ENCODE peak calls at places on chromosomes 5 and 9, in ten cellular contexts. R, O, Y, L, C, N, A, X, Q and B are unnamed samples. For H3K4me1, the result is how much of the 10 kb centered on the place peaks cover.

GRCh38 chr5:151405334-151405872 is 42.0 kb upstream of the SLC36A1 start:
- DNase-seq in R (no peak), O (no peak), Y (no peak), L (no peak), C (no peak), N (no peak), A (no peak), X (no peak), Q (no peak), B (no peak)

GRCh38 chr9:70587143-70587710 is 172.8 kb upstream of the KLF9 start:
- DNase-seq in R (no peak), O (peak), Y (peak), L (no peak), C (no peak), N (no peak), A (no peak), X (no peak), Q (no peak), B (no peak)

GRCh38 chr5:154211611-154212390 is 21.3 kb downstream of the GALNT10 start:
- DNase-seq in R (no peak), O (no peak), Y (no peak), L (no peak), C (no peak), N (peak), A (no peak), X (no peak), Q (no peak), B (no peak)

GRCh38 chr5:112418412-112419049 is 546 bp downstream of the EPB41L4A start:
- DNase-seq in R (peak), O (peak), Y (no peak), L (no peak), C (no peak), N (no peak), A (peak), X (no peak), Q (peak), B (peak)

GRCh38 chr9:77897292-77897691 is 134.3 kb downstream of the GNAQ start:
- DNase-seq in R (no peak), O (no peak), Y (no peak), L (peak), C (no peak), N (peak), A (no peak), X (no peak), Q (peak), B (no peak)

GRCh38 chr5:139660105-139660915 is 12.2 kb downstream of the CXXC5 start:
- DNase-seq in R (peak), O (no peak), Y (peak), L (peak), C (no peak), N (no peak), A (peak), X (peak), Q (no peak), B (peak)

GRCh38 chr9:92468206-92468605 is 14.1 kb downstream of the ASPN start:
- DNase-seq in R (peak), O (no peak), Y (no peak), L (no peak), C (no peak), N (no peak), A (no peak), X (no peak), Q (no peak), B (no peak)

GRCh38 chr5:83368835-83369234 is 102.7 kb upstream of the VCAN start:
- DNase-seq in R (no peak), O (no peak), Y (no peak), L (no peak), C (no peak), N (no peak), A (no peak), X (no peak), Q (no peak), B (no peak)

GRCh38 chr5:73274870-73275756 is 102.1 kb downstream of the TMEM174 start:
- DNase-seq in R (no peak), O (peak), Y (no peak), L (no peak), C (no peak), N (no peak), A (no peak), X (no peak), Q (no peak), B (no peak)

GRCh38 chr5:118981783-118982182 is 6.6 kb downstream of the DTWD2 start:
- DNase-seq in R (peak), O (no peak), Y (no peak), L (no peak), C (no peak), N (no peak), A (no peak), X (no peak), Q (no peak), B (peak)

GRCh38 chr9:120708526-120709224 is 5.6 kb downstream of the MEGF9 start:
- DNase-seq in R (peak), O (no peak), Y (no peak), L (no peak), C (no peak), N (no peak), A (no peak), X (no peak), Q (no peak), B (peak)

GRCh38 chr5:37786855-37787254 is 53.0 kb downstream of the GDNF start:
- DNase-seq in R (peak), O (no peak), Y (no peak), L (peak), C (no peak), N (no peak), A (no peak), X (no peak), Q (no peak), B (peak)

GRCh38 chr9:98964201-98964600 is 20.5 kb downstream of the COL15A1 start:
- DNase-seq in R (no peak), O (no peak), Y (no peak), L (no peak), C (no peak), N (no peak), A (no peak), X (no peak), Q (no peak), B (no peak)

GRCh38 chr9:98961513-98962180 is 17.9 kb downstream of the COL15A1 start:
- DNase-seq in R (no peak), O (no peak), Y (no peak), L (no peak), C (no peak), N (no peak), A (no peak), X (no peak), Q (no peak), B (no peak)

GRCh38 chr9:98964911-98965336 is 21.2 kb downstream of the COL15A1 start:
- DNase-seq in R (no peak), O (no peak), Y (no peak), L (no peak), C (no peak), N (no peak), A (peak), X (no peak), Q (no peak), B (no peak)

GRCh38 chr9:98962181-98962560 is 18.5 kb downstream of the COL15A1 start:
- DNase-seq in R (no peak), O (no peak), Y (no peak), L (no peak), C (no peak), N (no peak), A (peak), X (no peak), Q (no peak), B (no peak)

GRCh38 chr9:98962861-98963260 is 19.2 kb downstream of the COL15A1 start:
- DNase-seq in R (no peak), O (no peak), Y (no peak), L (no peak), C (no peak), N (no peak), A (no peak), X (no peak), Q (no peak), B (no peak)
- H3K4me1 ChIP-seq in R (under half), O (under half), Y (under half), L (under half), C (under half), N (under half), A (under half), X (under half), Q (under half), B (under half)

GRCh38 chr5:174479325-174479724 is 245.1 kb upstream of the MSX2 start:
- DNase-seq in R (no peak), O (no peak), Y (no peak), L (no peak), C (no peak), N (no peak), A (no peak), X (no peak), Q (no peak), B (no peak)

GRCh38 chr5:174481737-174482136 is 242.6 kb upstream of the MSX2 start:
- DNase-seq in R (no peak), O (no peak), Y (no peak), L (no peak), C (no peak), N (no peak), A (no peak), X (no peak), Q (no peak), B (no peak)

GRCh38 chr5:174483411-174483810 is 241.0 kb upstream of the MSX2 start:
- DNase-seq in R (no peak), O (no peak), Y (no peak), L (no peak), C (no peak), N (no peak), A (no peak), X (no peak), Q (no peak), B (no peak)

GRCh38 chr5:174482549-174482948 is 241.8 kb upstream of the MSX2 start:
- DNase-seq in R (no peak), O (no peak), Y (no peak), L (no peak), C (no peak), N (peak), A (no peak), X (no peak), Q (no peak), B (no peak)
- H3K27ac ChIP-seq in R (no peak), O (no peak), Y (no peak), L (no peak), C (no peak), N (no peak), A (no peak), X (no peak), Q (no peak), B (no peak)

DNA sequence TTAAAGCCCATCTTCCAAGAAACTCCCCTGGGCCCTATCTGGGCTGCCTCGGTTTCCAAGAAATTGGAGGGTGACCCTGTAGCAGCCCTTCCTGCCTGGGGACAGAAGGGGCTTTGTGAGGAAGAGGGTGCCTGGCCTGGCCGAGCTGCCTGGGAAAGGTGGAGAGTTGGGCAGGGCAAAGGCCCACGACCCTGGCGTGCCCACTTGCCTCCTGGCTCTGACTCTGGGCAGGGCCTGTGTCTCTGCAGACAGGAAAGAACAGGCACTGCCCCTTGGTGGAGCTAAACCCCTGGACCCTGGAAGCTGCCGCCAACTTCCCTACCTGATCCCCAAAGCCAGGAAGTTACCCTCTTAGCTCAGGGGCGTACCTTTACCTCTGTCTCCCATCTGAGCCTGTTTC is 149.3 kb downstream of the RGS3 start:
- DNase-seq in R (no peak), O (no peak), Y (no peak), L (no peak), C (no peak), N (no peak), A (no peak), X (no peak), Q (no peak), B (no peak)
- H3K4me1 ChIP-seq in R (under half), O (under half), Y (under half), L (under half), C (under half), N (under half), A (under half), X (under half), Q (under half), B (under half)

GRCh38 chr9:135941288-135941995 is 19.7 kb downstream of the UBAC1 start:
- DNase-seq in R (no peak), O (no peak), Y (no peak), L (no peak), C (no peak), N (no peak), A (no peak), X (no peak), Q (no peak), B (no peak)
- H3K27ac ChIP-seq in R (no peak), O (no peak), Y (peak), L (no peak), C (no peak), N (no peak), A (peak), X (no peak), Q (no peak), B (no peak)

GRCh38 chr9:88950341-88951141 is 40.7 kb upstream of the S1PR3 start:
- DNase-seq in R (no peak), O (no peak), Y (no peak), L (peak), C (no peak), N (peak), A (no peak), X (no peak), Q (peak), B (no peak)

GRCh38 chr9:88949425-88949824 is 41.8 kb upstream of the S1PR3 start:
- DNase-seq in R (no peak), O (no peak), Y (peak), L (peak), C (no peak), N (peak), A (peak), X (no peak), Q (peak), B (no peak)

GRCh38 chr9:88949961-88950340 is 41.3 kb upstream of the S1PR3 start:
- DNase-seq in R (peak), O (no peak), Y (no peak), L (peak), C (no peak), N (peak), A (no peak), X (no peak), Q (no peak), B (no peak)

GRCh38 chr9:88952086-88952615 is 39.1 kb upstream of the S1PR3 start:
- DNase-seq in R (no peak), O (no peak), Y (no peak), L (no peak), C (no peak), N (peak), A (no peak), X (no peak), Q (no peak), B (no peak)

DNA sequence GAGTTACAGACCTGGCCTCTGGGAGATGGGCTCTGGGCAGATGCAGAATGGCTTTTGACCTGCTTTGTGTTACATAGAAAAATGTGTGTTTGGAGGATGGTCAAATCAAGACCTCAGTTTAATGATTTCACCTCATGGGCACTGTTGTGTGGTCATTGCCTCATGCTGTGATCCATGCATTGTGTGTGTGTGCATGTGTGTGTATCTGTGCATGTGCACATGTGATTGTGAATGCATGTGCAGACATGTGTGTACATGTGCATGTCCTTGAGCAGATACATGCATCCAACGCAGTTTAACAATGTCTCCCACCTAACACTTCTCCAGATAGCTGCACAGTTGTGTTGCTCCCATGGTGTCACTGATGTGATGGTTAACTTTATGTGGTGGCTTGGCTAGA is 40.1 kb upstream of the S1PR3 start:
- DNase-seq in R (no peak), O (no peak), Y (no peak), L (no peak), C (no peak), N (no peak), A (no peak), X (no peak), Q (no peak), B (no peak)
- H3K4me1 ChIP-seq in R (under half), O (under half), Y (under half), L (under half), C (under half), N (half or more), A (under half), X (under half), Q (under half), B (under half)

DNA sequence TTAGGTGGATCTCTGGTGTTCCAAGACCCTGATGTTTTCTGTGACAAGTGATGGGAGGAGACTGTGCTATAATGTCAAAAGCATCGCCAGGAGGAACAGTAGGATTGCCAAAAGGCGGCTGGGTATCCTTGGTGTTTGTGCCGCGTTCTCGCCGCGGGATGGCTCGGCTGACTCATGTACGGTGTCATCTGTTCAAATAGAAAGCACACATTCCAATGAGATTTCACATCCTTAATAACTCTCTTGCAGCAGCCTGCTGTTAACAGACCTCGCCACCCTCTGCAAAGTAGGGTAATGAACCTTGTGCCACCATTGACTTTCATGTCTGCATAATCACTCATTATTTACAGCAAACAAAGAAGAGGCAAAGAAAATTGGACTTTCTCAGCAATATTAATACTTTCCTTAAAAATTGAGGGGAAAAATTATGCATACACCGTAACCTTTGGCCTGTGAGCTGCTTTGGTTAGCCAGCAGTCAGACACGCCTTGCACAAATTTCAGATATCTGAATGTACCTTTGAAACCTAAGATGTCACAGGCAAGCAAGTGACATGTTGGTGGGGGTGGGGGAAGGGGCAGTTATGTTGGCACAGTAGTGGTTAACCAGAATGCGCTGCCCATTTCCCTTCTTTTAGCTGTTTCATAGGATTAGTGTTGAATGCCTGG is 289.4 kb downstream of the EFNA5 start:
- DNase-seq in R (peak), O (no peak), Y (no peak), L (peak), C (no peak), N (peak), A (no peak), X (no peak), Q (no peak), B (peak)
- H3K27ac ChIP-seq in R (peak), O (no peak), Y (no peak), L (peak), C (no peak), N (no peak), A (no peak), X (no peak), Q (no peak), B (no peak)

GRCh38 chr9:111451570-111451969 is 32.6 kb downstream of the ECPAS start:
- DNase-seq in R (no peak), O (no peak), Y (no peak), L (no peak), C (no peak), N (no peak), A (no peak), X (no peak), Q (no peak), B (no peak)
- H3K4me1 ChIP-seq in R (under half), O (under half), Y (under half), L (under half), C (under half), N (under half), A (under half), X (under half), Q (under half), B (under half)